ENCODE peak calls at places on chromosomes 4 and X, in five cellular contexts. J is adrenal gland, W is H1, I is fibroblast of the aortic adventitia, X is heart left ventricle. O is an unnamed sample.

GRCh38 chr4:148954011-148954749 is 512.0 kb upstream of the NR3C2 start:
- DNase-seq in J (no peak), X (no peak), W (no peak), I (no peak), O (no peak)

GRCh38 chr4:163495900-163496299 is 1.4 kb downstream of the TMA16 start:
- DNase-seq in X (no peak), W (no peak), J (no peak), I (no peak), O (no peak)

GRCh38 chr4:169615467-169616106 is 3.2 kb upstream of the NEK1 start:
- DNase-seq in J (no peak), X (no peak), W (no peak), I (no peak), O (no peak)

GRCh38 chr4:91958651-91959050 is 345.1 kb upstream of the GRID2 start:
- DNase-seq in X (no peak), W (no peak), J (no peak), I (peak), O (no peak)

GRCh38 chrX:2894885-2895292 is 34.2 kb downstream of the ARSD start:
- DNase-seq in X (no peak), I (peak), W (no peak), J (peak), O (no peak)

GRCh38 chrX:47283015-47283771 is 50.4 kb downstream of the USP11 start:
- DNase-seq in J (peak), W (no peak), X (peak), I (peak), O (no peak)

GRCh38 chrX:48540015-48540350 is 469 bp downstream of the TBC1D25 start:
- DNase-seq in I (peak), X (peak), J (peak), W (no peak), O (peak)

GRCh38 chr4:141797966-141798365 is 161.6 kb downstream of the IL15 start:
- DNase-seq in J (no peak), I (peak), X (no peak), W (no peak), O (no peak)

GRCh38 chr4:142846105-142846728 is at the start of gene INPP4B:
- DNase-seq in J (peak), W (no peak), X (peak), I (peak), O (peak)

GRCh38 chr4:184850431-184851199 is 24.8 kb upstream of the ACSL1 start:
- DNase-seq in X (no peak), I (no peak), J (no peak), W (no peak), O (no peak)

GRCh38 chr4:155703486-155704227 is 37.0 kb downstream of the GUCY1A1 start:
- DNase-seq in I (no peak), W (no peak), J (no peak), X (no peak), O (no peak)

GRCh38 chr4:155972098-155972497 is 18.4 kb upstream of the CTSO start:
- DNase-seq in X (no peak), W (no peak), J (peak), I (peak), O (no peak)

GRCh38 chrX:57573754-57574153 is 18.1 kb upstream of the ZXDB start:
- DNase-seq in J (no peak), W (no peak), I (peak), X (no peak), O (no peak)

GRCh38 chr4:117783716-117784115 is 250.6 kb upstream of the NDST3 start:
- DNase-seq in X (no peak), I (no peak), W (no peak), J (no peak), O (no peak)

GRCh38 chr4:8639777-8640720 is 47.5 kb downstream of the CPZ start:
- DNase-seq in I (no peak), W (no peak), J (no peak), X (peak), O (no peak)

GRCh38 chr4:2259541-2260267 is 2.2 kb downstream of the MXD4 start:
- DNase-seq in J (no peak), X (peak), I (no peak), W (no peak), O (peak)

GRCh38 chrX:69116077-69116476 is 49.2 kb downstream of the PJA1 start:
- DNase-seq in I (no peak), W (no peak), X (no peak), J (no peak), O (no peak)

GRCh38 chrX:74232859-74233258 is 71.1 kb upstream of the ZCCHC13 start:
- DNase-seq in W (no peak), J (no peak), I (peak), X (no peak), O (no peak)

GRCh38 chr4:3607690-3608514 is 75.7 kb upstream of the LRPAP1 start:
- DNase-seq in J (no peak), X (no peak), I (no peak), W (no peak), O (no peak)

GRCh38 chr4:188989371-188989770 is 850.1 kb downstream of the TRIML1 start:
- DNase-seq in J (no peak), W (no peak), I (no peak), X (no peak), O (no peak)

GRCh38 chr4:7657545-7658296 is 223.0 kb upstream of the PSAPL1 start:
- DNase-seq in I (no peak), W (no peak), X (no peak), J (no peak), O (no peak)

GRCh38 chrX:146278381-146278780 is 460.8 kb downstream of the SLITRK2 start:
- DNase-seq in I (no peak), W (no peak), X (no peak), J (peak), O (no peak)
- TF ChIP-seq CTCF in I (no peak), W (no peak), X (no peak), J (peak), O (no peak)

GRCh38 chr4:73434311-73434710 is 1.7 kb upstream of the AFP start:
- DNase-seq in X (no peak), J (no peak), W (no peak), I (no peak), O (no peak)
- TF ChIP-seq CTCF in X (peak), J (peak), W (no peak), I (peak), O (peak)

DNA sequence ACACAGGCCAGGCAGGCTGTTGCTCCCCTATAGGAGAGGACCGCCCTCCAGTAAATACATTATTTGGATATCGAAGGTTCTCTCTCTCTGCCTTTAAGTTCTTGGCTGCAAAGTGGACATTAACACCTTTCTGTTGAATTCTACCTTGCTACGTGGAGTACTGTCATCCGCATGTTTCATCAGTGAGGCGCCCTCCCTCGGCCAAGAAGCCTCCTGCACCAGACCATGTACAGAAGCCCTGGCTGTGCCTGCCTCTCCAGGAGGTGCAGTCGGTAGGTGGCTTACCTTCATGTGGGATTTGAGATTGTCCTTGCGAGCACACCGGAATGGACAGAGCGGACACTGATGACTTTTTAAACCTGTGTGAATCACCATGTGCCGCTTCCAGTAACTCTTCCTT is 46.7 kb downstream of the ZNF827 start:
- DNase-seq in I (no peak), W (no peak), J (no peak), X (no peak), O (no peak)
- TF ChIP-seq CTCF in I (no peak), W (peak), J (no peak), X (no peak), O (no peak)

GRCh38 chr4:98745372-98745771 is 87.0 kb upstream of the TSPAN5 start:
- DNase-seq in W (no peak), J (peak), I (peak), X (no peak), O (no peak)
- TF ChIP-seq CTCF in W (no peak), J (peak), I (peak), X (peak), O (peak)